ENCODE peak calls at places on chromosome 2, in four cellular contexts. One of them, this sample, is unnamed.

GRCh38 chr2:20126469-20126868 is 75.0 kb upstream of the LAPTM4A start:
- ATAC-seq in A549: no peak
- ATAC-seq in IMR-90: no peak
- ATAC-seq in HepG2: no peak
- ATAC-seq in this sample: no peak

GRCh38 chr2:62348700-62349099 is 152.8 kb downstream of the B3GNT2 start:
- ATAC-seq in A549: no peak
- ATAC-seq in IMR-90: no peak
- ATAC-seq in HepG2: no peak
- ATAC-seq in this sample: no peak

GRCh38 chr2:53498210-53498609 is 269.4 kb upstream of the CHAC2 start:
- ATAC-seq in A549: no peak
- ATAC-seq in IMR-90: peak; percentile 88
- ATAC-seq in HepG2: no peak
- ATAC-seq in this sample: peak; percentile 68

GRCh38 chr2:171529914-171530313 is 7.6 kb downstream of the CYBRD1 start:
- ATAC-seq in A549: peak; percentile 73
- ATAC-seq in IMR-90: no peak
- ATAC-seq in HepG2: no peak
- ATAC-seq in this sample: no peak

GRCh38 chr2:224009605-224010330 is 29.3 kb downstream of the SERPINE2 start:
- ATAC-seq in A549: peak; percentile 20
- ATAC-seq in IMR-90: peak; percentile 61
- ATAC-seq in HepG2: no peak
- ATAC-seq in this sample: no peak

GRCh38 chr2:96636772-96637171 is 1.3 kb downstream of the KANSL3 start:
- ATAC-seq in A549: no peak
- ATAC-seq in IMR-90: no peak
- ATAC-seq in HepG2: no peak
- ATAC-seq in this sample: no peak

GRCh38 chr2:47309952-47310800 is 92.8 kb upstream of the MSH2 start:
- ATAC-seq in A549: peak; percentile 66
- ATAC-seq in IMR-90: peak; percentile 40
- ATAC-seq in HepG2: peak; percentile 83
- ATAC-seq in this sample: no peak

GRCh38 chr2:229282758-229283546 is 11.9 kb upstream of the PID1 start:
- ATAC-seq in A549: peak; percentile 63
- ATAC-seq in IMR-90: peak; percentile 46
- ATAC-seq in HepG2: no peak
- ATAC-seq in this sample: peak; percentile 96

GRCh38 chr2:170052151-170052550 is 125.8 kb upstream of the MYO3B start:
- ATAC-seq in A549: no peak
- ATAC-seq in IMR-90: peak; percentile 77
- ATAC-seq in HepG2: no peak
- ATAC-seq in this sample: no peak

GRCh38 chr2:68857855-68858456 is 13.2 kb downstream of the BMP10 start:
- ATAC-seq in A549: no peak
- ATAC-seq in IMR-90: peak; percentile 60
- ATAC-seq in HepG2: no peak
- ATAC-seq in this sample: no peak

GRCh38 chr2:29114514-29114840 is 738 bp upstream of the CLIP4 start:
- ATAC-seq in A549: peak; percentile 7
- ATAC-seq in IMR-90: no peak
- ATAC-seq in HepG2: no peak
- ATAC-seq in this sample: no peak

GRCh38 chr2:38274286-38275276 is 102.5 kb downstream of the ATL2 start:
- ATAC-seq in A549: peak; percentile 90
- ATAC-seq in IMR-90: peak; percentile 94
- ATAC-seq in HepG2: peak; percentile 82
- ATAC-seq in this sample: peak; percentile 68

GRCh38 chr2:72204156-72204781 is 56.6 kb upstream of the CYP26B1 start:
- ATAC-seq in A549: peak; percentile 78
- ATAC-seq in IMR-90: peak; percentile 76
- ATAC-seq in HepG2: peak; percentile 12
- ATAC-seq in this sample: no peak

GRCh38 chr2:31736695-31737454 is 156.1 kb upstream of the SRD5A2 start:
- ATAC-seq in A549: no peak
- ATAC-seq in IMR-90: no peak
- ATAC-seq in HepG2: peak; percentile 96
- ATAC-seq in this sample: no peak

GRCh38 chr2:221397179-221397578 is 174.9 kb downstream of the EPHA4 start:
- ATAC-seq in A549: no peak
- ATAC-seq in IMR-90: no peak
- ATAC-seq in HepG2: no peak
- ATAC-seq in this sample: no peak

GRCh38 chr2:63866009-63866709 is 24.5 kb downstream of the UGP2 start:
- ATAC-seq in A549: no peak
- ATAC-seq in IMR-90: no peak
- ATAC-seq in HepG2: no peak
- ATAC-seq in this sample: no peak

GRCh38 chr2:893311-893710 is 57.3 kb upstream of the SNTG2 start:
- ATAC-seq in A549: peak; percentile 85
- ATAC-seq in IMR-90: no peak
- ATAC-seq in HepG2: no peak
- ATAC-seq in this sample: no peak

GRCh38 chr2:101442042-101442666 is 32.8 kb downstream of the RFX8 start:
- ATAC-seq in A549: no peak
- ATAC-seq in IMR-90: peak; percentile 49
- ATAC-seq in HepG2: no peak
- ATAC-seq in this sample: no peak

GRCh38 chr2:68320118-68320641 is 431 bp upstream of the CNRIP1 start:
- ATAC-seq in A549: peak; percentile 35
- ATAC-seq in IMR-90: no peak
- ATAC-seq in HepG2: peak; percentile 39
- ATAC-seq in this sample: no peak

GRCh38 chr2:158754303-158754611 is 40.9 kb upstream of the DAPL1 start:
- ATAC-seq in A549: peak; percentile 60
- ATAC-seq in IMR-90: no peak
- ATAC-seq in HepG2: peak; percentile 42
- ATAC-seq in this sample: no peak

GRCh38 chr2:65826567-65826966 is 394.2 kb upstream of the SPRED2 start:
- ATAC-seq in A549: no peak
- ATAC-seq in IMR-90: no peak
- ATAC-seq in HepG2: no peak
- ATAC-seq in this sample: no peak

GRCh38 chr2:7161501-7161900 is 244.3 kb downstream of the RNF144A start:
- ATAC-seq in A549: no peak
- ATAC-seq in IMR-90: no peak
- ATAC-seq in HepG2: no peak
- ATAC-seq in this sample: no peak

GRCh38 chr2:48529676-48530032 is 300 bp upstream of the STON1 start:
- ATAC-seq in A549: peak; percentile 50
- ATAC-seq in IMR-90: peak; percentile 1
- ATAC-seq in HepG2: peak; percentile 18
- ATAC-seq in this sample: peak; percentile 1

GRCh38 chr2:232562515-232563151 is 12.1 kb downstream of the EIF4E2 start:
- ATAC-seq in A549: peak; percentile 68
- ATAC-seq in IMR-90: no peak
- ATAC-seq in HepG2: peak; percentile 59
- ATAC-seq in this sample: no peak

GRCh38 chr2:96899084-96899735 is 29.3 kb upstream of the SEMA4C start:
- ATAC-seq in A549: peak; percentile 16
- ATAC-seq in IMR-90: peak; percentile 37
- ATAC-seq in HepG2: no peak
- ATAC-seq in this sample: no peak

GRCh38 chr2:99944019-99944418 is 198.4 kb downstream of the AFF3 start:
- ATAC-seq in A549: no peak
- ATAC-seq in IMR-90: no peak
- ATAC-seq in HepG2: no peak
- ATAC-seq in this sample: no peak

GRCh38 chr2:189504238-189504637 is 63.0 kb downstream of the WDR75 start:
- ATAC-seq in A549: no peak
- ATAC-seq in IMR-90: no peak
- ATAC-seq in HepG2: no peak
- ATAC-seq in this sample: no peak

GRCh38 chr2:237966250-237966564 is 607 bp upstream of the UBE2F start:
- ATAC-seq in A549: peak; percentile 87
- ATAC-seq in IMR-90: peak; percentile 58
- ATAC-seq in HepG2: peak; percentile 77
- ATAC-seq in this sample: no peak

GRCh38 chr2:223884399-223884798 is 47.0 kb upstream of the AP1S3 start:
- ATAC-seq in A549: no peak
- ATAC-seq in IMR-90: peak; percentile 31
- ATAC-seq in HepG2: no peak
- ATAC-seq in this sample: no peak

GRCh38 chr2:183079335-183079775 is 808 bp downstream of the DUSP19 start:
- ATAC-seq in A549: peak; percentile 57
- ATAC-seq in IMR-90: no peak
- ATAC-seq in HepG2: peak; percentile 74
- ATAC-seq in this sample: peak; percentile 44

GRCh38 chr2:37231251-37232130 is at the start of the genes CEBPZ and NDUFAF7:
- ATAC-seq in A549: peak; percentile 99
- ATAC-seq in IMR-90: peak; percentile 94
- ATAC-seq in HepG2: peak; percentile 98
- ATAC-seq in this sample: peak; percentile 96

GRCh38 chr2:218805627-218806026 is 23.7 kb downstream of the CYP27A1 start:
- ATAC-seq in A549: peak; percentile 58
- ATAC-seq in IMR-90: peak; percentile 42
- ATAC-seq in HepG2: peak; percentile 86
- ATAC-seq in this sample: peak; percentile 33

GRCh38 chr2:9739508-9739907 is 103.8 kb upstream of the TAF1B start:
- ATAC-seq in A549: no peak
- ATAC-seq in IMR-90: no peak
- ATAC-seq in HepG2: no peak
- ATAC-seq in this sample: peak; percentile 79
- TF ChIP-seq POLR2A in A549: no peak
- TF ChIP-seq POLR2A in IMR-90: no peak
- TF ChIP-seq POLR2A in HepG2: no peak
- TF ChIP-seq POLR2A in this sample: no peak

GRCh38 chr2:85548608-85548900 is 9.6 kb downstream of the MAT2A start:
- ATAC-seq in A549: no peak
- ATAC-seq in IMR-90: no peak
- ATAC-seq in HepG2: peak; percentile 4
- ATAC-seq in this sample: no peak

GRCh38 chr2:85542777-85543176 is 3.8 kb downstream of the MAT2A start:
- ATAC-seq in A549: no peak
- ATAC-seq in IMR-90: no peak
- ATAC-seq in HepG2: no peak
- ATAC-seq in this sample: no peak

GRCh38 chr2:85547859-85548607 is 9.1 kb downstream of the MAT2A start:
- ATAC-seq in A549: peak; percentile 7
- ATAC-seq in IMR-90: no peak
- ATAC-seq in HepG2: peak; percentile 6
- ATAC-seq in this sample: no peak

GRCh38 chr2:85547089-85547858 is 8.3 kb downstream of the MAT2A start:
- ATAC-seq in A549: peak; percentile 29
- ATAC-seq in IMR-90: peak; percentile 2
- ATAC-seq in HepG2: peak; percentile 8
- ATAC-seq in this sample: no peak

GRCh38 chr2:85545780-85546240 is 6.8 kb downstream of the MAT2A start:
- ATAC-seq in A549: peak; percentile 24
- ATAC-seq in IMR-90: no peak
- ATAC-seq in HepG2: peak; percentile 8
- ATAC-seq in this sample: no peak
- TF ChIP-seq POLR2A in A549: no peak
- TF ChIP-seq POLR2A in IMR-90: peak; percentile 51
- TF ChIP-seq POLR2A in HepG2: peak; percentile 60
- TF ChIP-seq POLR2A in this sample: no peak

DNA sequence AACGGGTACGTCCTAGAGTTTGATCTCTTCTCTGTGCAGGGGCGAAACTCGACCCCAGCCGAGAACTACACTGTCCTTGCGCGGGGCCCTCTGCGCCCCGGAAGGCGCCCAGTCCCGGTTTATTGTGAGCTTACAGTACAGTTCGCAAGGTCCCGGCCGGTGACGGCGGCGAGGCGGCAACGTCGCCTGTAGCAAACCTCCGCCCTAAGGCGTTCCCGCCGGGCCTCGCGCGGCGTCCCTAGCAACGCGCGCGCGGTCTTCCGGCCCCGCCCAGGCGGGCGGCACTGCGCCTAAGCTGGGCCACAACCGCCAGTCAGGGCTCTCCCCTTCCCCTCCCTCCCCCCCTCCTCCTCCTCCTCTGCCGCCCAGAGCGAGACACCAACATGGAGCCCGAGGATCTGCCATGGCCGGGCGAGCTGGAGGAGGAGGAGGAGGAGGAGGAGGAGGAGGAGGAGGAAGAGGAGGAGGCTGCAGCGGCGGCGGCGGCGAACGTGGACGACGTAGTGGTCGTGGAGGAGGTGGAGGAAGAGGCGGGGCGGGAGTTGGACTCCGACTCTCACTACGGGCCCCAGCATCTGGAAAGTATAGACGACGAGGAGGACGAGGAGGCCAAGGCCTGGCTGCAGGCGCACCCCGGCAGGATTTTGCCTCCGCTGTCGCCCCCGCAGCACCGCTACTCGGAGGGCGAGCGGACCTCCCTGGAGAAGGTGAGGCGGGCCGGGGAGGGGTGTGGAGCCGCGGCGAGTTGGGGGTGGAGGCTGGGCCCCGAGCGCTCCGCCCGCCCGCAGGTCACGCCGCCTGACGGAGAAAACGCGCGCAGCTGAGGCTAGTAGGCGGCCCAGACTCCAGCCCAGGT is at the start of gene ALMS1:
- ATAC-seq in A549: peak; percentile 94
- ATAC-seq in IMR-90: peak; percentile 88
- ATAC-seq in HepG2: peak; percentile 94
- ATAC-seq in this sample: peak; percentile 96
- TF ChIP-seq POLR2A in A549: peak; percentile 81
- TF ChIP-seq POLR2A in IMR-90: peak; percentile 56
- TF ChIP-seq POLR2A in HepG2: peak; percentile 76
- TF ChIP-seq POLR2A in this sample: peak; percentile 26

GRCh38 chr2:181106229-181106628 is 125.8 kb downstream of the UBE2E3 start:
- ATAC-seq in A549: no peak
- ATAC-seq in IMR-90: no peak
- ATAC-seq in HepG2: no peak
- ATAC-seq in this sample: no peak
- TF ChIP-seq POLR2A in A549: no peak
- TF ChIP-seq POLR2A in IMR-90: no peak
- TF ChIP-seq POLR2A in HepG2: no peak
- TF ChIP-seq POLR2A in this sample: no peak